ENCODE peak calls at places on chromosomes 12 and 14, in seven cellular contexts. W is HS-27A; X is Daoy; D is T-helper 9 cell; H is stimulated activated CD4-positive, alpha-beta T cell treated with anti-CD3 and anti-CD28 coated beads, Interleukin-2, amount 100 ng/mL, for 24 hours; G is thoracic aorta; Y is iris pigment epithelial cell. E is an unnamed sample.

GRCh38 chr12:5586201-5586600 is 154.3 kb downstream of the NTF3 start:
- DNase-seq in W (peak), X (peak), D (no peak), H (no peak), G (no peak), Y (no peak), E (no peak)

GRCh38 chr12:51318846-51319570 is 5.0 kb downstream of the BIN2 start:
- DNase-seq in W (no peak), X (no peak), D (peak), H (no peak), G (no peak), Y (no peak), E (no peak)

GRCh38 chr12:124490584-124491305 is 76.7 kb downstream of the NCOR2 start:
- DNase-seq in W (no peak), X (no peak), D (no peak), H (no peak), G (no peak), Y (no peak), E (no peak)

GRCh38 chr14:92651106-92651792 is 97.2 kb downstream of the LGMN start:
- DNase-seq in W (no peak), X (no peak), D (peak), H (peak), G (no peak), Y (peak), E (no peak)

GRCh38 chr12:104356231-104357115 is 52.9 kb downstream of the EID3 start:
- DNase-seq in W (no peak), X (no peak), D (no peak), H (no peak), G (no peak), Y (peak), E (no peak)

GRCh38 chr12:4441355-4442330 is 4.0 kb downstream of the FGF6 start:
- DNase-seq in W (no peak), X (peak), D (no peak), H (no peak), G (no peak), Y (no peak), E (no peak)

GRCh38 chr14:72880820-72881219 is 13.1 kb downstream of the DPF3 start:
- DNase-seq in W (no peak), X (no peak), D (no peak), H (no peak), G (no peak), Y (no peak), E (no peak)

GRCh38 chr14:74349757-74350156 is 1.5 kb downstream of the VRTN start:
- DNase-seq in W (no peak), X (no peak), D (no peak), H (no peak), G (no peak), Y (no peak), E (no peak)